ENCODE peak calls at places on chromosomes 1 and 21, in four cellular contexts. L is fibroblast of pulmonary artery, J is NCI-H1105 treated with DMSO at 0.1 percent for 48 hours, Z is NCI-H69. I is an unnamed sample.

GRCh38 chr1:205438213-205439158 is 16.6 kb upstream of the LEMD1 start:
- DNase-seq in L (peak), J (peak), Z (peak), I (no peak)

GRCh38 chr1:218025454-218025853 is 259.6 kb upstream of the RRP15 start:
- DNase-seq in L (no peak), J (no peak), Z (no peak), I (no peak)

GRCh38 chr1:19639999-19640362 is 4.1 kb upstream of the NBL1 start:
- DNase-seq in L (no peak), J (no peak), Z (no peak), I (no peak)

GRCh38 chr21:37425684-37426083 is 59.1 kb downstream of the DYRK1A start:
- DNase-seq in L (no peak), J (no peak), Z (no peak), I (no peak)

GRCh38 chr1:32361674-32362473 is 411 bp downstream of the FAM229A start:
- DNase-seq in L (peak), J (peak), Z (peak), I (peak)

GRCh38 chr1:204751883-204752687 is 66.5 kb upstream of the LRRN2 start:
- DNase-seq in L (no peak), J (no peak), Z (peak), I (no peak)

GRCh38 chr1:226534645-226535044 is 13.9 kb upstream of the STUM start:
- DNase-seq in L (no peak), J (no peak), Z (no peak), I (no peak)

GRCh38 chr1:99146129-99146848 is 118.0 kb upstream of the PLPPR4 start:
- DNase-seq in L (no peak), J (no peak), Z (peak), I (no peak)

GRCh38 chr1:223180803-223181321 is 37.8 kb upstream of the TLR5 start:
- DNase-seq in L (peak), J (no peak), Z (no peak), I (no peak)

GRCh38 chr1:154171880-154172279 is 17.0 kb upstream of the NUP210L start:
- DNase-seq in L (no peak), J (no peak), Z (no peak), I (no peak)

GRCh38 chr1:210937846-210938245 is 196.1 kb downstream of the KCNH1 start:
- DNase-seq in L (no peak), J (no peak), Z (no peak), I (no peak)

GRCh38 chr21:36716836-36717235 is 17.9 kb downstream of the SIM2 start:
- DNase-seq in L (no peak), J (no peak), Z (no peak), I (no peak)

GRCh38 chr21:44998621-44999427 is 59.0 kb downstream of the SLX9 start:
- DNase-seq in L (no peak), J (no peak), Z (no peak), I (no peak)

GRCh38 chr1:51863384-51863783 is 15.1 kb downstream of the NRDC start:
- DNase-seq in L (no peak), J (no peak), Z (no peak), I (no peak)

GRCh38 chr1:187460093-187460492 is 631.3 kb downstream of the PLA2G4A start:
- DNase-seq in L (no peak), J (no peak), Z (peak), I (no peak)

GRCh38 chr1:18997508-18997907 is 41.0 kb upstream of the IFFO2 start:
- DNase-seq in L (no peak), J (no peak), Z (no peak), I (no peak)

GRCh38 chr1:229430761-229431269 is 3.1 kb downstream of the ACTA1 start:
- DNase-seq in L (peak), J (no peak), Z (no peak), I (no peak)

GRCh38 chr1:227844320-227845114 is 29.0 kb downstream of the PRSS38 start:
- DNase-seq in L (no peak), J (no peak), Z (no peak), I (no peak)

GRCh38 chr1:182720465-182720864 is 36.1 kb upstream of the RGS8 start:
- DNase-seq in L (peak), J (no peak), Z (peak), I (no peak)

GRCh38 chr1:97073936-97074335 is 352.4 kb downstream of the PTBP2 start:
- DNase-seq in L (peak), J (no peak), Z (no peak), I (no peak)

GRCh38 chr1:67683736-67684525 is 1.1 kb upstream of the GADD45A start:
- DNase-seq in L (peak), J (no peak), Z (peak), I (no peak)

GRCh38 chr1:232833966-232834535 is 28.8 kb downstream of the MAP10 start:
- DNase-seq in L (no peak), J (no peak), Z (peak), I (no peak)

GRCh38 chr1:165842363-165843129 is 15.1 kb downstream of the UCK2 start:
- DNase-seq in L (peak), J (peak), Z (peak), I (no peak)

GRCh38 chr1:178910023-178910422 is 39.1 kb upstream of the ANGPTL1 start:
- DNase-seq in L (no peak), J (no peak), Z (no peak), I (no peak)

GRCh38 chr21:41957991-41958766 is 4.4 kb upstream of the C2CD2 start:
- DNase-seq in L (peak), J (peak), Z (peak), I (no peak)

GRCh38 chr1:17251699-17252376 is 2.9 kb downstream of the PADI3 start:
- DNase-seq in L (peak), J (no peak), Z (no peak), I (no peak)